ENCODE peak calls at places on chromosomes 16 and 17, in six cellular contexts. R, L, O, H, C and N are unnamed samples.

GRCh38 chr17:21252875-21253645 is at the start of gene NATD1:
- DNase-seq in R (peak), L (peak), O (peak), H (peak), C (peak), N (peak)

GRCh38 chr16:2232094-2232990 is 3.9 kb upstream of the DNASE1L2 start:
- DNase-seq in R (no peak), L (no peak), O (no peak), H (no peak), C (no peak), N (no peak)

GRCh38 chr16:88479795-88480760 is 27.0 kb downstream of the ZFPM1 start:
- DNase-seq in R (no peak), L (no peak), O (peak), H (no peak), C (peak), N (no peak)

GRCh38 chr16:29837833-29838232 is 17.6 kb downstream of the MVP start:
- DNase-seq in R (no peak), L (no peak), O (no peak), H (no peak), C (no peak), N (no peak)

GRCh38 chr17:36524428-36524876 is 10.2 kb downstream of the MYO19 start:
- DNase-seq in R (no peak), L (no peak), O (no peak), H (no peak), C (no peak), N (no peak)

GRCh38 chr17:43324205-43324893 is 74.4 kb upstream of the ARL4D start:
- DNase-seq in R (no peak), L (peak), O (no peak), H (no peak), C (no peak), N (no peak)

GRCh38 chr16:80924372-80924978 is 82.2 kb downstream of the CMC2 start:
- DNase-seq in R (peak), L (peak), O (peak), H (peak), C (peak), N (peak)

GRCh38 chr17:39867084-39867890 is 715 bp upstream of the ZPBP2 start:
- DNase-seq in R (no peak), L (no peak), O (peak), H (no peak), C (no peak), N (no peak)

GRCh38 chr16:1175566-1176279 is 22.8 kb downstream of the CACNA1H start:
- DNase-seq in R (no peak), L (no peak), O (no peak), H (no peak), C (no peak), N (no peak)

GRCh38 chr17:74566132-74566753 is 1.1 kb downstream of the CD300H start:
- DNase-seq in R (peak), L (peak), O (peak), H (peak), C (no peak), N (peak)

GRCh38 chr17:47315451-47316266 is 8.1 kb upstream of the EFCAB13 start:
- DNase-seq in R (peak), L (no peak), O (peak), H (peak), C (peak), N (peak)

GRCh38 chr17:17146791-17147406 is 59.2 kb downstream of the PLD6 start:
- DNase-seq in R (no peak), L (peak), O (no peak), H (no peak), C (no peak), N (no peak)

GRCh38 chr17:15908378-15908777 is 36.6 kb upstream of the ADORA2B start:
- DNase-seq in R (no peak), L (peak), O (no peak), H (no peak), C (no peak), N (no peak)

GRCh38 chr16:17364319-17365210 is 106.2 kb downstream of the XYLT1 start:
- DNase-seq in R (no peak), L (no peak), O (no peak), H (peak), C (peak), N (no peak)

GRCh38 chr17:58997756-58998553 is 108.7 kb downstream of the TRIM37 start:
- DNase-seq in R (no peak), L (no peak), O (no peak), H (no peak), C (no peak), N (no peak)

GRCh38 chr16:70380205-70380918 is 33.7 kb downstream of the DDX19A start:
- DNase-seq in R (peak), L (peak), O (peak), H (peak), C (peak), N (peak)

GRCh38 chr16:7285520-7285919 is 47.1 kb upstream of the RBFOX1 start:
- DNase-seq in R (no peak), L (no peak), O (no peak), H (no peak), C (no peak), N (no peak)

GRCh38 chr16:57469917-57470470 is 7.5 kb downstream of the POLR2C start:
- DNase-seq in R (peak), L (no peak), O (no peak), H (no peak), C (no peak), N (no peak)

GRCh38 chr17:10737168-10737622 is 7.4 kb upstream of the TMEM220 start:
- DNase-seq in R (peak), L (peak), O (peak), H (peak), C (peak), N (peak)
- TF ChIP-seq CTCF in R (peak), L (peak), O (peak), H (peak), C (peak), N (peak)

GRCh38 chr17:72494576-72494975 is 373.8 kb downstream of the SOX9 start:
- DNase-seq in R (no peak), L (no peak), O (no peak), H (no peak), C (no peak), N (no peak)

GRCh38 chr17:72498671-72499210 is 377.9 kb downstream of the SOX9 start:
- DNase-seq in R (no peak), L (no peak), O (no peak), H (no peak), C (peak), N (no peak)

GRCh38 chr17:72496461-72496860 is 375.6 kb downstream of the SOX9 start:
- DNase-seq in R (no peak), L (no peak), O (no peak), H (no peak), C (no peak), N (no peak)

GRCh38 chr17:72501404-72502110 is 380.7 kb downstream of the SOX9 start:
- DNase-seq in R (no peak), L (no peak), O (no peak), H (no peak), C (peak), N (no peak)

DNA sequence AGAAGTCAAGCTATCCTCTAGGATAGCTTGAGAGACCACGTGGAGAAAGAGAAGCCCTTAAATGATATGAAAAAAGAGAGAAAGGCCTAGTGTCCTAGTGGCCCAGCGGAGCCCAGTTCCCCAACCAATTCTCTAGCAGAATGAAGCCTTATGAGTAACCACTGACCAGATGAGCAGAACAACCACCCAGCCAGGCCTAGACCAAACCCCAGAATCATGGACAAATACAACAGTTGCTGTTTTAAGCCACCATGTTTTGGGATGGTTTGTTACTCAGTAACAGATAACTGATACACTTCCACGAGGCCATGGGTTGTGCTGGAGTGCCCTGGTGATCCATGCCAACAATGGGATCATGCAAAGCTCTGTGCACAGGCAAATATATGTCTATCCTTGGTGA is 377.1 kb downstream of the SOX9 start:
- DNase-seq in R (no peak), L (no peak), O (no peak), H (no peak), C (no peak), N (no peak)
- TF ChIP-seq CTCF in R (no peak), L (no peak), O (no peak), H (no peak), C (no peak), N (no peak)

DNA sequence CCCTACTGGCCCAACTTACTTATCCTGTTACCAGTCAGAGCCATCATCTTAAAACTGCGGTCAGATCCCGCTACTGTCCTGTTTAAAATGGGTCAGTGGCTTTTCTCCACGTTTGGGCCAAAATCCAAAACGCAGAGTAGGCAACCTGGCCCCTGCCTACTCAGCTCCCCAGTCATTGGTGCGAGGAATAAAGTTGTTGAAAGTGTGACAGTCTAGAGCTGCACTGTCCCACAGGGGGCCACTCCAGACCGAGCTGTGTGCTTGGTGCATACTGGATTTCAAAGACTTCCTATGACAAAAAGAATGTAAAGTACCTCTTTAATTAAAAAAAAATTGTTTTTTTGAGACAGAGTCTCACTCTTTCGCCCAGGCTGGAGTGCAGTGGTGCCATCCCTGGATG is 21.2 kb upstream of the LYRM9 start:
- DNase-seq in R (no peak), L (no peak), O (no peak), H (no peak), C (no peak), N (no peak)
- TF ChIP-seq CTCF in R (no peak), L (no peak), O (no peak), H (no peak), C (no peak), N (no peak)

GRCh38 chr17:45851464-45851863 is 6.8 kb downstream of the SPPL2C start:
- DNase-seq in R (no peak), L (no peak), O (no peak), H (no peak), C (no peak), N (no peak)
- TF ChIP-seq CTCF in R (no peak), L (no peak), O (no peak), H (no peak), C (no peak), N (no peak)

GRCh38 chr17:79926308-79927135 is 87.3 kb upstream of the CBX4 start:
- DNase-seq in R (no peak), L (no peak), O (no peak), H (no peak), C (peak), N (no peak)

GRCh38 chr17:79924639-79924976 is 85.4 kb upstream of the CBX4 start:
- DNase-seq in R (no peak), L (no peak), O (no peak), H (no peak), C (no peak), N (no peak)

GRCh38 chr17:79926002-79926307 is 86.7 kb upstream of the CBX4 start:
- DNase-seq in R (no peak), L (no peak), O (no peak), H (no peak), C (no peak), N (no peak)

GRCh38 chr17:79923974-79924638 is 84.9 kb upstream of the CBX4 start:
- DNase-seq in R (peak), L (peak), O (peak), H (peak), C (no peak), N (peak)

GRCh38 chr17:79925242-79925957 is 86.2 kb upstream of the CBX4 start:
- DNase-seq in R (no peak), L (no peak), O (no peak), H (peak), C (peak), N (no peak)
- TF ChIP-seq CTCF in R (peak), L (no peak), O (no peak), H (peak), C (no peak), N (no peak)

GRCh38 chr16:23682181-23682580 is 3.5 kb downstream of the PLK1 start:
- DNase-seq in R (no peak), L (no peak), O (no peak), H (peak), C (no peak), N (no peak)

GRCh38 chr16:23676924-23677480 is 1.7 kb upstream of the PLK1 start:
- DNase-seq in R (no peak), L (no peak), O (no peak), H (peak), C (peak), N (no peak)

GRCh38 chr16:23679274-23679985 is 741 bp downstream of the PLK1 start:
- DNase-seq in R (peak), L (peak), O (peak), H (peak), C (no peak), N (peak)

GRCh38 chr16:23679986-23680336 is 1.3 kb downstream of the PLK1 start:
- DNase-seq in R (no peak), L (no peak), O (no peak), H (no peak), C (no peak), N (no peak)

DNA sequence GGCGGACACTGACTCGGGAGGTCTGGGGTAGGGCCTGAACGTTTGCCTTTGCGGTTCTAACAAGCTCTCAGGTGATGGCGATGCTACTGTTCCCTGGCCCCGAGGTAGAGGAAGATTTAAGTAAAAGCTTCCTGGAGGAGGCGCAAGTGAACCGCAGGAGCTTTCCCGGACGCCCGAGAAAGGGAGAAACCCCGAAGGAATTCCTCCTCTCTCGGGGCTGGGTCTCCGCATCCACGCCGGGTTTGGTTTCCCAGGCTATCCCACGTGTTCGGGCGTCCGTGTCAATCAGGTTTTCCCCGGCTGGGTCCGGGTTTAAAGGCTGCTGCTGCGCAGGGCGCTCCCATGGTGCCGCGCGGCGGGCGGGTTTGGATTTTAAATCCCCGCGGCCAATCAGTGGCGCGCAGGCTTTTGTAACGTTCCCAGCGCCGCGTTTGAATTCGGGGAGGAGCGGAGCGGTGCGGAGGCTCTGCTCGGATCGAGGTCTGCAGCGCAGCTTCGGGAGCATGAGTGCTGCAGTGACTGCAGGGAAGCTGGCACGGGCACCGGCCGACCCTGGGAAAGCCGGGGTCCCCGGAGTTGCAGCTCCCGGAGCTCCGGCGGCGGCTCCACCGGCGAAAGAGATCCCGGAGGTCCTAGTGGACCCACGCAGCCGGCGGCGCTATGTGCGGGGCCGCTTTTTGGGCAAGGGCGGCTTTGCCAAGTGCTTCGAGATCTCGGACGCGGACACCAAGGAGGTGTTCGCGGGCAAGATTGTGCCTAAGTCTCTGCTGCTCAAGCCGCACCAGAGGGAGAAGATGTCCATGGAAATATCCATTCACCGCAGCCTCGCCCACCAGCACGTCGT is at the start of gene PLK1:
- DNase-seq in R (peak), L (peak), O (peak), H (peak), C (peak), N (peak)
- TF ChIP-seq CTCF in R (peak), L (no peak), O (no peak), H (peak), C (no peak), N (no peak)

DNA sequence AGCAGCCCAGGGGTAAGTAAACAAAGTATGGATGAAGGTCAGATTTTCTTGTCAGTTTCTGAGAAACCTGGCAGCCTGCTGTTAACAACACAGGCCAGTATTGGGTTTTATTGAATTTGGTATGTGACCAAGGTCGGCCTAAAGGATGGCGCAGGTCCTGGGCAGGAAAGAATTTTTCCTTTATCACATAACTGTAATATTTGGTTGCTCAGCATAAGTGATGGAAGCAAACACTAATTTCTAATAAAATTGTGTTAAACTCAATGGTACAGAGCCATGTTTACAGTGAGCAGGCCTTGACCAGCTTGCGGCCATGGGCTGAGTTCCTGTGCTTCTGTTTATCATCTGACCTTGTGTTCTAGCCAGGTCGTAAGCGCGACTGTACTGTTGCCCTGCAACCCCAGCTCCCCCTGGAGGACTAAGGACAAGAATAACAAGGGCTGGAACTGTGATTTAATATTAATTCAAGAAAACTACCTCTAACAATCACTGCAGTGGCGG is 10.5 kb downstream of the POLDIP2 start:
- DNase-seq in R (peak), L (no peak), O (no peak), H (no peak), C (peak), N (no peak)
- TF ChIP-seq CTCF in R (peak), L (no peak), O (peak), H (peak), C (peak), N (no peak)

DNA sequence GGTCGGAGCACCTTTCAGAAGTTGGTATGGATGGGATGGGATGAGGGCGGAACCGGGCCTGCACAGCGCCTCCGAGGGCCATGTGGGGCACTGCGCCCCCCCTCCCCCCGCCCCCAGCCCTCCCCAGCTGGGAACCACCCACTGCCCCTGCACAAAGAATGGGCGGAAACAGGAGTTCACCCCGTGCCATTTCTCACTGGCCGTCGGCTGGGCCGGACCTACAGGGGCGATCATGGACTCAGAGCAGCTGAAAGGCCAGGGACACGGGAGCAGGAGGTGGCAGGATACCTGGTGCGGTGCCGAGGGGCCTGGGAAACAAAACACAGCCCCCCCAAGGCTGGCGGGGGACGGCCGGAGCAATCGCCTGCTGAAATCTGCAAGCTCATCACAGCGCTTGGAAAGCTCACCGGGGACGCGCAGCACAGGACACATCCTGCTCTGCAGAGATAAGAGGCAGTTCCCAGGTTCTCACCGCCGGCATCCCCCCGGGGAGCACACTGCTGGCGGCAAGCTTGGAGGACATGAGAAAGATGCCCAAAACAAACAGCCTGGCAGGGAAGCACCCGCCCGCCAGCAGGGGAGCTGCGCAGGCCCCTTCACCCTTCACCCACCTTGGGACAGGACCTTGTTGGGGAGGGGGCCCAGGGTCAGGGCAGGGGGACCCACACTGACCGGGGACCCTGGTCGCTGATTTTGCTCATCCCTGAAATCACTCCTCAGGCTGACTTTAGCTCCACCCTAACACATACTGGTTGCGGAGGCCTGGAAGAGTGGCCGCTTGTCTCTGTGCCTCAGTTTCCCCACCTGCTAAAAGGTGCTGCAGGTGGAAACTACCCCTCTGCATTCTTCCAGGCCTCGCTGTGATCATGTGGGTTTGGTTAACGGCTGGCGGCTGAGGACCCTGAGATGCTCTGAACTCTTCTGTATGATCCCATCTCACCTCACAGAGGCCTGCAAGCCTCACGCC is 263.9 kb downstream of the C16orf95 start:
- DNase-seq in R (no peak), L (peak), O (no peak), H (no peak), C (no peak), N (no peak)
- TF ChIP-seq CTCF in R (no peak), L (peak), O (no peak), H (peak), C (no peak), N (peak)